ENCODE peak calls at places on chromosomes 3 and 15, in six cellular contexts. R is HFFc6, O is right lobe of liver, U is GM12865, I is Caco-2, X is endodermal cell. K is an unnamed sample.

GRCh38 chr3:49469037-49469875 is 811 bp upstream of the DAG1 start:
- DNase-seq in R (peak), O (peak), U (peak), I (peak), X (peak), K (peak)

GRCh38 chr3:39327746-39328349 is 1.7 kb upstream of the CCR8 start:
- DNase-seq in R (no peak), O (no peak), U (peak), I (no peak), X (no peak), K (no peak)

GRCh38 chr15:44545934-44546802 is 9.2 kb downstream of the EIF3J start:
- DNase-seq in R (peak), O (no peak), U (peak), I (no peak), X (no peak), K (no peak)

GRCh38 chr3:80087769-80088168 is 320.0 kb upstream of the ROBO1 start:
- DNase-seq in R (no peak), O (no peak), U (no peak), I (no peak), X (no peak), K (no peak)

GRCh38 chr15:76206325-76206976 is 104.8 kb downstream of the ETFA start:
- DNase-seq in R (no peak), O (peak), U (no peak), I (no peak), X (no peak), K (no peak)

GRCh38 chr15:96355561-96356129 is 25.1 kb downstream of the NR2F2 start:
- DNase-seq in R (no peak), O (no peak), U (no peak), I (no peak), X (no peak), K (no peak)

GRCh38 chr3:154120903-154121235 is 321 bp upstream of the ARHGEF26 start:
- DNase-seq in R (no peak), O (no peak), U (no peak), I (no peak), X (no peak), K (no peak)

GRCh38 chr15:27589260-27589659 is 509.9 kb downstream of the OCA2 start:
- DNase-seq in R (no peak), O (no peak), U (peak), I (no peak), X (no peak), K (no peak)

GRCh38 chr15:85689729-85690128 is 105.0 kb downstream of the KLHL25 start:
- DNase-seq in R (no peak), O (no peak), U (peak), I (no peak), X (peak), K (no peak)

GRCh38 chr15:43232289-43232874 is 11.6 kb upstream of the EPB42 start:
- DNase-seq in R (no peak), O (no peak), U (no peak), I (no peak), X (no peak), K (no peak)

GRCh38 chr15:80615783-80616391 is 79.2 kb upstream of the ABHD17C start:
- DNase-seq in R (peak), O (peak), U (no peak), I (no peak), X (no peak), K (peak)

GRCh38 chr3:110568246-110568645 is 503.4 kb upstream of the NECTIN3 start:
- DNase-seq in R (peak), O (no peak), U (peak), I (no peak), X (no peak), K (peak)

GRCh38 chr15:40064231-40064894 is 25.4 kb upstream of the SRP14 start:
- DNase-seq in R (no peak), O (no peak), U (peak), I (no peak), X (peak), K (no peak)

GRCh38 chr15:38873151-38873550 is 308.5 kb upstream of the RASGRP1 start:
- DNase-seq in R (no peak), O (no peak), U (no peak), I (peak), X (peak), K (no peak)

GRCh38 chr3:106251160-106251892 is 382.5 kb upstream of the CBLB start:
- DNase-seq in R (no peak), O (no peak), U (peak), I (no peak), X (no peak), K (no peak)

GRCh38 chr15:100170280-100170654 is 171.5 kb downstream of the ADAMTS17 start:
- DNase-seq in R (no peak), O (no peak), U (peak), I (no peak), X (peak), K (no peak)

GRCh38 chr15:74174216-74174965 is 881 bp downstream of the ISLR start:
- DNase-seq in R (no peak), O (peak), U (no peak), I (no peak), X (peak), K (no peak)

GRCh38 chr3:40975711-40976121 is 223.6 kb upstream of the CTNNB1 start:
- DNase-seq in R (no peak), O (no peak), U (no peak), I (no peak), X (no peak), K (no peak)

GRCh38 chr15:80404719-80405553 is 754 bp downstream of the ARNT2 start:
- DNase-seq in R (no peak), O (no peak), U (no peak), I (no peak), X (peak), K (no peak)

GRCh38 chr3:153970735-153971347 is 150.3 kb upstream of the ARHGEF26 start:
- DNase-seq in R (no peak), O (no peak), U (peak), I (no peak), X (no peak), K (no peak)

GRCh38 chr15:88526247-88526879 is 20.1 kb downstream of the DET1 start:
- DNase-seq in R (no peak), O (no peak), U (no peak), I (no peak), X (no peak), K (no peak)

GRCh38 chr3:190319660-190320059 is 2.6 kb downstream of the CLDN1 start:
- DNase-seq in R (no peak), O (no peak), U (no peak), I (no peak), X (no peak), K (no peak)

GRCh38 chr3:31230834-31231233 is 301.9 kb upstream of the STT3B start:
- DNase-seq in R (no peak), O (no peak), U (no peak), I (no peak), X (no peak), K (no peak)

GRCh38 chr3:31234143-31234542 is 298.6 kb upstream of the STT3B start:
- DNase-seq in R (no peak), O (no peak), U (no peak), I (no peak), X (no peak), K (no peak)

GRCh38 chr3:31230425-31230824 is 302.3 kb upstream of the STT3B start:
- DNase-seq in R (no peak), O (no peak), U (peak), I (no peak), X (no peak), K (no peak)

GRCh38 chr3:31235062-31235704 is 297.5 kb upstream of the STT3B start:
- DNase-seq in R (no peak), O (no peak), U (no peak), I (no peak), X (no peak), K (no peak)

GRCh38 chr3:31232049-31233040 is 300.4 kb upstream of the STT3B start:
- DNase-seq in R (peak), O (no peak), U (peak), I (no peak), X (no peak), K (no peak)
- TF ChIP-seq CTCF in R (peak), O (no peak), U (no peak), I (no peak), X (peak), K (no peak)

GRCh38 chr3:189169728-189170127 is 2.0 kb upstream of the TPRG1 start:
- DNase-seq in R (no peak), O (no peak), U (no peak), I (no peak), X (peak), K (no peak)
- TF ChIP-seq CTCF in R (peak), O (no peak), U (no peak), I (no peak), X (peak), K (no peak)

GRCh38 chr15:32657198-32657886 is 15.8 kb downstream of the SCG5 start:
- DNase-seq in R (no peak), O (no peak), U (no peak), I (no peak), X (no peak), K (no peak)
- TF ChIP-seq CTCF in R (peak), O (peak), U (no peak), I (peak), X (peak), K (no peak)

DNA sequence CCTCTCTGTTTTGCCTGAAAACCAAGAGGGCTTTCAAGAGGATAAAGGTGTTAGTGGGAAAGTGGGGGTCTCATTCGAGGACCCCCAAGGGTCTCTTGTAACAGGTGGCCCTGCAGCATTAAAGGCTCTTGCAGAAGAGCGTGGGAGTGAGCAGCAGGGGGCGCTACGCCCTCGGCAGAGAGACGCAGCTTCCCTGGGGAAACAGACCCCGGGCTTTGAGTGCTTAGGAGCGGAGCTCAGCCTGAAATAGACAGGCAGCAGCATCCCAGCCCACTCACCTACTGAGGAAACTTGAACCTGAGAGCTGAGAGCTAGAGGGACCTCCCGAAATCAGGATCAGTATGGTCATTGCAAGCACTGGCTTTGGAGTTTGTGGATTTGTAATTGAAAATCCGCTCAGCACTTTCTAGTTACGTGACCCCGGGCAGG is 25.7 kb downstream of the RPLP1 start:
- DNase-seq in R (no peak), O (peak), U (peak), I (peak), X (peak), K (no peak)
- TF ChIP-seq CTCF in R (peak), O (peak), U (peak), I (peak), X (peak), K (peak)

GRCh38 chr3:56915969-56916586 is 114.3 kb upstream of the ARHGEF3 start:
- DNase-seq in R (no peak), O (peak), U (peak), I (no peak), X (peak), K (no peak)
- TF ChIP-seq CTCF in R (no peak), O (no peak), U (no peak), I (no peak), X (peak), K (no peak)

DNA sequence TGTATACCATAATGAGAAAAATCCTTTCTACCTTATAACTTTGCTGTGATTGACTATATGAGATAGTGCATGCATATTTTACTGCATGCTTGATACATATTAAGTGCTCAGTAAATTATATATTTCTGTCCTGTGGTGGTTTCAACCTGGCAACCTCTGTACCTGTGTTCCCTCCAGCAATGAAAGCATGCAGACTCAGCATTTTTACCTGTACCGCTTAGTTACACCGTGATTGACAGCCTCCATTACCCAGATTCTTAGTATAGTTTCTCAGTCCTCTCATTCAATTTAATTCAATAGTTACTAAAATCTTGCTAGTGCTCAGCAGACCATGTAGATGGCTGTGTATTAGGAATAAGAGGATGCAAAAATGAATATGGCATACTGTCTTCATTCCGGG is 386.0 kb downstream of the EPHA6 start:
- DNase-seq in R (no peak), O (no peak), U (no peak), I (no peak), X (no peak), K (no peak)
- TF ChIP-seq CTCF in R (no peak), O (no peak), U (no peak), I (no peak), X (no peak), K (no peak)

GRCh38 chr3:95752199-95752598 is 1062.2 kb upstream of the EPHA6 start:
- DNase-seq in R (no peak), O (no peak), U (no peak), I (no peak), X (no peak), K (no peak)
- TF ChIP-seq CTCF in R (no peak), O (no peak), U (no peak), I (no peak), X (peak), K (no peak)

GRCh38 chr15:63953524-63953923 is 92.8 kb downstream of the DAPK2 start:
- DNase-seq in R (no peak), O (no peak), U (no peak), I (no peak), X (no peak), K (no peak)

GRCh38 chr15:63948971-63949370 is 97.3 kb downstream of the DAPK2 start:
- DNase-seq in R (no peak), O (no peak), U (no peak), I (no peak), X (peak), K (no peak)

GRCh38 chr15:63947228-63947627 is 99.1 kb downstream of the DAPK2 start:
- DNase-seq in R (no peak), O (no peak), U (no peak), I (no peak), X (peak), K (no peak)

GRCh38 chr15:63948436-63948835 is 97.8 kb downstream of the DAPK2 start:
- DNase-seq in R (no peak), O (no peak), U (no peak), I (no peak), X (peak), K (no peak)

GRCh38 chr15:63950911-63951481 is 95.3 kb downstream of the DAPK2 start:
- DNase-seq in R (peak), O (no peak), U (no peak), I (no peak), X (peak), K (peak)
- TF ChIP-seq CTCF in R (no peak), O (no peak), U (no peak), I (no peak), X (no peak), K (no peak)

DNA sequence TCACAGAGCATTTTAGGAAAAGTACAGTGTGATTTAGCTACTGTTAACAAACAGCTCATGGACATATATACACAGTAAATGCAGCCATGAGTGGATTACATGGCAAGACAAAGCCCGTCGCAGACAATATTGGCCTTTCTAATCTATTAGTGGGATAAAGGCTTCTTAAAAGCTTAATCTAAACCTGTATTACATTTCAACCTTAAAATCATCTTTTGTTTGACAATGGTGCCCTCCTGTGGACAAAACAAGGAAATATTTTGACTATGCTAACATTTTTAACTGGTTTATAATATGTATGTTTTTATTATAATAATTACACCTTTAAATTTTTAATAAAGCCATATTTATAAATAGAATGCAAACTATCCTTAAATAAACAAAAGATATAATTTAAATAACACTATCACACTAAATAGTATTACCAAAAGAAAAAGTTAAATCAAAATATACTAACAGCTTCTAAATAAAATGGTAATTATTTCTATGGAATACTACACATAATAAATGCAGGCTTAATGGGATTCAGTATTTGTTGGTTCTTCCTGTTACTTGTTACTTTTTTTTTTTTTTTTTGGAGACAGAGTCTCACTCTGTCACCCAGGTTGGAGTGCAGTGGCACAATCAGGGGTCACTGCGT is 38.6 kb downstream of the TAFA4 start:
- DNase-seq in R (peak), O (no peak), U (peak), I (no peak), X (no peak), K (peak)
- TF ChIP-seq CTCF in R (peak), O (peak), U (peak), I (peak), X (peak), K (peak)

K was measured in AG09319.